ENCODE peak calls at places on chromosome 16, in four cellular contexts. Z is ascending aorta, M is left lung, W is Calu3. S is an unnamed sample.

GRCh38 chr16:27851586-27851985 is 211.9 kb downstream of the GSG1L start:
- DNase-seq in Z (peak; percentile 16), M (no peak), W (no peak), S (no peak)

GRCh38 chr16:78659216-78659615 is 559.8 kb downstream of the WWOX start:
- DNase-seq in Z (no peak), M (no peak), W (no peak), S (no peak)

GRCh38 chr16:71499775-71500364 is 10.7 kb upstream of the ZNF19 start:
- DNase-seq in Z (no peak), M (no peak), W (peak; percentile 72), S (peak; percentile 22)

GRCh38 chr16:86725401-86725800 is 147.1 kb downstream of the FOXL1 start:
- DNase-seq in Z (no peak), M (no peak), W (no peak), S (no peak)

GRCh38 chr16:1707193-1707790 is 1.3 kb downstream of the MAPK8IP3 start:
- DNase-seq in Z (no peak), M (no peak), W (no peak), S (no peak)

GRCh38 chr16:10182186-10182683 is at the start of gene GRIN2A:
- DNase-seq in Z (no peak), M (no peak), W (peak; percentile 65), S (no peak)

GRCh38 chr16:63315229-63315628 is 1279.0 kb upstream of the CDH8 start:
- DNase-seq in Z (no peak), M (no peak), W (no peak), S (no peak)

GRCh38 chr16:35201151-35201550 is 1741.7 kb downstream of the TP53TG3F start:
- DNase-seq in Z (no peak), M (no peak), W (no peak), S (no peak)

GRCh38 chr16:19578378-19578851 is 22.9 kb downstream of the VPS35L start:
- DNase-seq in Z (no peak), M (no peak), W (no peak), S (no peak)

GRCh38 chr16:86485746-86486145 is 24.6 kb upstream of the FOXF1 start:
- DNase-seq in Z (no peak), M (no peak), W (no peak), S (no peak)

GRCh38 chr16:72905581-72905980 is 142.3 kb downstream of the ZFHX3 start:
- DNase-seq in Z (no peak), M (no peak), W (no peak), S (no peak)

GRCh38 chr16:16166952-16167351 is 56.3 kb downstream of the ABCC6 start:
- DNase-seq in Z (no peak), M (no peak), W (no peak), S (no peak)

GRCh38 chr16:74868501-74868900 is 93.9 kb upstream of the FA2H start:
- DNase-seq in Z (no peak), M (no peak), W (no peak), S (no peak)

DNA sequence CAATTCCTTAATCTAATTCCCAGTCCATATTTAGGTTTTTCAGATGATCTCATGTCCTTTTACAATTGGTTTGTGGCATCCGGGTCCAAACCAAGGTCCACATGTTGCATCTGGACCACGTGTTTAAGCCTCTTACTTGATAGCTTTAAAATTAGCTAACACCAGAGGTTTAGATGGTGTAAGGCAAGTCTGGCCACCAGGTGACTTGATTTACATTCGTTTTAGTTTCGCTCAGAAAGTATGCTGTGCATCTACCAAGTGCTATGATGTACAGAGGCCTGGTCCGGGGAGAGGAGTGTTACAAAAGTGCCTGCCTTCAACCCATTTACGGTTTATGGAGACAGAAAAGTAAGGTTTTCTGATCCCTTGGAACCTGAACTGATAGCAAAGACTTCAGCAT is 878 bp upstream of the DNAJA2 start:
- DNase-seq in Z (no peak), M (no peak), W (no peak), S (no peak)
- TF ChIP-seq CTCF in Z (no peak), M (no peak), W (peak; percentile 8), S (no peak)

GRCh38 chr16:6687593-6687992 is 645.1 kb upstream of the RBFOX1 start:
- DNase-seq in Z (no peak), M (no peak), W (no peak), S (no peak)

GRCh38 chr16:6689643-6690042 is 643.0 kb upstream of the RBFOX1 start:
- DNase-seq in Z (no peak), M (no peak), W (no peak), S (no peak)

GRCh38 chr16:6682142-6682811 is 650.4 kb upstream of the RBFOX1 start:
- DNase-seq in Z (no peak), M (no peak), W (peak; percentile 31), S (no peak)

GRCh38 chr16:6684076-6684673 is 648.5 kb upstream of the RBFOX1 start:
- DNase-seq in Z (no peak), M (no peak), W (peak; percentile 45), S (no peak)
- TF ChIP-seq CTCF in Z (no peak), M (no peak), W (peak; percentile 54), S (peak; percentile 11)

GRCh38 chr16:54285414-54286066 is 1.0 kb downstream of the IRX3 start:
- DNase-seq in Z (peak; percentile 58), M (peak; percentile 81), W (peak; percentile 45), S (no peak)
- TF ChIP-seq CTCF in Z (no peak), M (no peak), W (no peak), S (no peak)

DNA sequence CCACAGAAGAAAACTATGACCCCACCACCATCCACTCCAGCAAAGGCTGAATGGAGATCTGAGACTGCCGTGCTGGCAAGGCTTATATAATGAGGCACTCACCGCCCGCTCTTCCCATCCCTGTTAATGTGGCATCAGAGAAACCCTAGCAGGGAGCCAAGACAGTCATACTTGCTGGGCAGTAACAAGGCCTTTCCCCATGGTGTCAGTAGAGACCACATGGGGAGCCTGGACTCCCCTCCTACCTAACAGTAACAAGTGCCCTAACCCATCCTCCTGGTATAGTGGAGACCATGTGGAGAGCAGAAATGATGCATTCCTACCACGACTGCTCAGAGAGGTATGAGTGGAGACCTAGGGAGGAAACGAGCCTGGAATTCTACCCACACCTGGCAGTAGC is 235.2 kb downstream of the C16orf78 start:
- DNase-seq in Z (peak; percentile 63), M (no peak), W (no peak), S (no peak)
- TF ChIP-seq CTCF in Z (peak; percentile 18), M (peak; percentile 9), W (no peak), S (no peak)

S was measured in natural killer cell.